ENCODE peak calls at places on chromosomes 1 and 21, in five cellular contexts. One of them, this sample, is unnamed. For H3K4me1 and H3K9me3, the result is how much of the 10 kb centered on the place peaks cover.

GRCh38 chr1:98405581-98406059 is 255.9 kb upstream of the SNX7 start:
- DNase-seq in H9: no peak
- DNase-seq in A549: no peak
- DNase-seq in cardiac muscle cell: no peak
- DNase-seq in heart left ventricle: no peak
- DNase-seq in this sample: no peak

GRCh38 chr21:41250519-41250918 is 66.1 kb upstream of the FAM3B start:
- DNase-seq in heart left ventricle: no peak
- DNase-seq in H9: no peak
- DNase-seq in cardiac muscle cell: peak
- DNase-seq in A549: no peak
- DNase-seq in this sample: no peak

GRCh38 chr1:181097242-181097641 is 8.7 kb downstream of the IER5 start:
- DNase-seq in cardiac muscle cell: no peak
- DNase-seq in H9: no peak
- DNase-seq in A549: no peak
- DNase-seq in heart left ventricle: no peak
- DNase-seq in this sample: no peak

GRCh38 chr1:175254190-175254589 is 61.6 kb upstream of the KIAA0040 start:
- DNase-seq in heart left ventricle: no peak
- DNase-seq in cardiac muscle cell: no peak
- DNase-seq in H9: no peak
- DNase-seq in A549: no peak
- DNase-seq in this sample: no peak

GRCh38 chr1:100250807-100251206 is 1.2 kb upstream of the DBT start:
- DNase-seq in H9: no peak
- DNase-seq in A549: no peak
- DNase-seq in heart left ventricle: no peak
- DNase-seq in cardiac muscle cell: no peak
- DNase-seq in this sample: no peak

GRCh38 chr1:159429074-159429861 is 2.7 kb upstream of the OR10J4 start:
- DNase-seq in heart left ventricle: no peak
- DNase-seq in H9: no peak
- DNase-seq in cardiac muscle cell: peak
- DNase-seq in A549: peak
- DNase-seq in this sample: no peak

GRCh38 chr1:20166047-20166446 is 19.8 kb upstream of the UBXN10 start:
- DNase-seq in H9: no peak
- DNase-seq in cardiac muscle cell: peak
- DNase-seq in A549: no peak
- DNase-seq in heart left ventricle: no peak
- DNase-seq in this sample: no peak

GRCh38 chr1:163066686-163067085 is 2.5 kb upstream of the RGS4 start:
- DNase-seq in cardiac muscle cell: no peak
- DNase-seq in heart left ventricle: no peak
- DNase-seq in A549: no peak
- DNase-seq in H9: no peak
- DNase-seq in this sample: no peak

GRCh38 chr1:109484519-109484975 is 842 bp downstream of the ATXN7L2 start:
- DNase-seq in heart left ventricle: no peak
- DNase-seq in A549: no peak
- DNase-seq in H9: peak
- DNase-seq in cardiac muscle cell: no peak
- DNase-seq in this sample: no peak

GRCh38 chr1:168375901-168376300 is 95.2 kb downstream of the TBX19 start:
- DNase-seq in A549: no peak
- DNase-seq in H9: no peak
- DNase-seq in heart left ventricle: no peak
- DNase-seq in cardiac muscle cell: no peak
- DNase-seq in this sample: no peak

GRCh38 chr1:236612349-236612748 is 8.0 kb upstream of the HEATR1 start:
- DNase-seq in H9: no peak
- DNase-seq in A549: no peak
- DNase-seq in heart left ventricle: no peak
- DNase-seq in cardiac muscle cell: no peak
- DNase-seq in this sample: no peak

GRCh38 chr1:206911064-206911663 is 10.6 kb downstream of the FCMR start:
- DNase-seq in cardiac muscle cell: peak
- DNase-seq in H9: no peak
- DNase-seq in heart left ventricle: no peak
- DNase-seq in A549: peak
- DNase-seq in this sample: no peak

GRCh38 chr1:182617734-182618288 is 13.6 kb upstream of the RGS16 start:
- DNase-seq in H9: no peak
- DNase-seq in A549: no peak
- DNase-seq in cardiac muscle cell: peak
- DNase-seq in heart left ventricle: no peak
- DNase-seq in this sample: no peak

GRCh38 chr1:47782414-47783165 is 214.6 kb downstream of the TRABD2B start:
- DNase-seq in H9: no peak
- DNase-seq in A549: no peak
- DNase-seq in heart left ventricle: peak
- DNase-seq in cardiac muscle cell: peak
- DNase-seq in this sample: no peak

GRCh38 chr1:47389735-47390134 is 26.4 kb upstream of the FOXE3 start:
- DNase-seq in A549: no peak
- DNase-seq in cardiac muscle cell: no peak
- DNase-seq in H9: no peak
- DNase-seq in heart left ventricle: no peak
- DNase-seq in this sample: no peak

GRCh38 chr21:21860888-21861287 is 862.7 kb downstream of the NCAM2 start:
- DNase-seq in A549: no peak
- DNase-seq in cardiac muscle cell: peak
- DNase-seq in H9: no peak
- DNase-seq in heart left ventricle: no peak
- DNase-seq in this sample: no peak

GRCh38 chr1:53043271-53043670 is 18.7 kb upstream of the PODN start:
- DNase-seq in heart left ventricle: no peak
- DNase-seq in H9: no peak
- DNase-seq in A549: no peak
- DNase-seq in cardiac muscle cell: peak
- DNase-seq in this sample: no peak

GRCh38 chr1:229339520-229339919 is 3.3 kb downstream of the CCSAP start:
- DNase-seq in cardiac muscle cell: no peak
- DNase-seq in A549: no peak
- DNase-seq in H9: no peak
- DNase-seq in heart left ventricle: no peak
- DNase-seq in this sample: no peak

GRCh38 chr1:150763631-150764223 is 1.9 kb downstream of the CTSS start:
- DNase-seq in A549: no peak
- DNase-seq in heart left ventricle: no peak
- DNase-seq in H9: no peak
- DNase-seq in cardiac muscle cell: no peak
- DNase-seq in this sample: no peak

GRCh38 chr1:28185071-28185470 is 8.6 kb upstream of the PTAFR start:
- DNase-seq in heart left ventricle: no peak
- DNase-seq in H9: no peak
- DNase-seq in cardiac muscle cell: no peak
- DNase-seq in A549: no peak
- DNase-seq in this sample: no peak

DNA sequence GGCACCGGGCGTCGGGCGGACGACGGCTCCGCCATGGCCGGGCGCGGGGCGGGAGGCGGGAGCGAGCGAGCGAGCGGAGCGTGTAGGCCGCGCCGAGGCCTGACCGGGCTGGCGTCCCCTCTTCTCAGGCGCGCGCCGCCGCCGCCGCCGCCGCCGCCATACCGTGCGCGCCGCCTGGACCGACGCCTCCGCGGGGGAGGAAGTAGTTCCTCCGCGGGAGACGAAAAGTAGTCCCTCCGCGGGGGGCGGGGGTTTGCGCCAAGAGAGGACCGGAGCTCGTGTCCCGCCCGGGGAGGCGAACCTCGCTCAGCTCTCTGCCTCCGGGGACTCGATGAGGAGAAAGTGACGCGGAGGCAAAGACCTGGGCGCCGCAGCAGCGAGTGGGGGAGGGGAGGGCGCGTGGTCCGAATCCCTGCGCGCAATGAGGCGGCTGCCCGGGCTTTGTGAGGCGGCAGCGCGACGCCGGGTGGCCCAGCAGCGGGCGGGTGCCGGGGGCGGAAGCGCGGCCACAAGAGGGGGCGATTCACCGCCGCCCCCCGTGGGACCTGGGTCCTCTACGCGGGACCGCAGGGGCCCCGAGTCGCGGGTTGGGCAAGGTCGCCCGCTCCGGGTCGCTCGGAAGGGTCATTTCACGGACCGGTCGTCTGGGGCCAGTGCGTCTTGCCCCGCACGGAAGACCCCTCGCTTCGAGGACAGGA is at the start of gene BRWD1:
- DNase-seq in heart left ventricle: peak
- DNase-seq in cardiac muscle cell: peak
- DNase-seq in H9: peak
- DNase-seq in A549: peak
- DNase-seq in this sample: peak
- TF ChIP-seq CTCF in heart left ventricle: peak
- TF ChIP-seq CTCF in cardiac muscle cell: peak
- TF ChIP-seq CTCF in H9: peak
- TF ChIP-seq CTCF in A549: peak
- TF ChIP-seq CTCF in this sample: no peak

GRCh38 chr1:8392522-8392921 is 74.6 kb downstream of the SLC45A1 start:
- DNase-seq in H9: no peak
- DNase-seq in A549: no peak
- DNase-seq in heart left ventricle: no peak
- DNase-seq in cardiac muscle cell: peak
- DNase-seq in this sample: no peak
- H3K4me1 ChIP-seq in H9: under half
- H3K4me1 ChIP-seq in A549: under half
- H3K4me1 ChIP-seq in heart left ventricle: half or more
- H3K4me1 ChIP-seq in cardiac muscle cell: under half
- H3K4me1 ChIP-seq in this sample: under half

DNA sequence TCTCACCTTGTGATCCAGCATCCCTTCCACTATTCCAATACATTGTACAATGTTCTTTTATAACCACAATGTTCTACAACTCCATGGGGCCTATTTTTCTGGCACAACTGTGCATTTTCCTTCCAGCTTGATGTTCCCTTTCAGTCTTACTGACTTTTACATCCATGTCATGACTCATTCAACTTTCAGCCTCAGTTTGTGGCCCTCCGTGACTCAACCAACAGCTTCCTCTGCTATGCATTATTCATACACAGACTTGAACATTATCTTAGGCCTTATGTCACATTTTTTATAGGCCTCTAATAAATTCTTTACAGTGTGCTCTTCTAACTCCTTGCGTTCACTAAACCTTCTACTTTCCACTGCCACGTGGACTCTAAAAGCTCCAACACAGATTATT is 119.4 kb upstream of the PRMT6 start:
- DNase-seq in cardiac muscle cell: peak
- DNase-seq in H9: no peak
- DNase-seq in heart left ventricle: no peak
- DNase-seq in A549: no peak
- DNase-seq in this sample: no peak
- H3K9me3 ChIP-seq in cardiac muscle cell: under half
- H3K9me3 ChIP-seq in H9: under half
- H3K9me3 ChIP-seq in heart left ventricle: under half
- H3K9me3 ChIP-seq in A549: under half
- H3K9me3 ChIP-seq in this sample: under half

GRCh38 chr1:161198206-161198876 is 513 bp downstream of the ADAMTS4 start:
- DNase-seq in A549: no peak
- DNase-seq in heart left ventricle: peak
- DNase-seq in cardiac muscle cell: peak
- DNase-seq in H9: peak
- DNase-seq in this sample: no peak
- TF ChIP-seq CTCF in A549: no peak
- TF ChIP-seq CTCF in heart left ventricle: no peak
- TF ChIP-seq CTCF in cardiac muscle cell: no peak
- TF ChIP-seq CTCF in H9: peak
- TF ChIP-seq CTCF in this sample: no peak

This sample was measured in mucosa of descending colon.